ENCODE peak calls at places on chromosome 12, in seven cellular contexts. H is HCT116, Q is HepG2, A is GM23338, B is HL-60, I is SK-N-SH, S is K562. W is an unnamed sample.

GRCh38 chr12:49599961-49600360 is 5.5 kb downstream of the FAM186B start:
- DNase-seq in H (no peak), Q (no peak), A (no peak), B (no peak), I (no peak), S (peak; percentile 3), W (no peak)

GRCh38 chr12:55996715-55997534 is at the start of gene SUOX:
- DNase-seq in H (peak; percentile 93), Q (peak; percentile 98), A (peak; percentile 99), B (peak; percentile 96), I (peak; percentile 96), S (peak; percentile 99), W (peak; percentile 87)

GRCh38 chr12:46470039-46470627 is 97.6 kb upstream of the SLC38A2 start:
- DNase-seq in H (no peak), Q (no peak), A (no peak), B (peak; percentile 19), I (no peak), S (no peak), W (no peak)

GRCh38 chr12:50642755-50643154 is 121.1 kb upstream of the ATF1 start:
- DNase-seq in H (no peak), Q (no peak), A (peak; percentile 20), B (no peak), I (no peak), S (no peak), W (no peak)

GRCh38 chr12:52585951-52586350 is 12.3 kb upstream of the KRT74 start:
- DNase-seq in H (no peak), Q (no peak), A (peak; percentile 11), B (no peak), I (no peak), S (no peak), W (no peak)

GRCh38 chr12:67046062-67046461 is 223.1 kb upstream of the CAND1 start:
- DNase-seq in H (no peak), Q (no peak), A (peak; percentile 27), B (no peak), I (no peak), S (no peak), W (no peak)

GRCh38 chr12:59041241-59042121 is 121.2 kb upstream of the LRIG3 start:
- DNase-seq in H (peak; percentile 36), Q (no peak), A (no peak), B (no peak), I (no peak), S (no peak), W (peak; percentile 25)

GRCh38 chr12:70883855-70884254 is 36.7 kb downstream of the PTPRR start:
- DNase-seq in H (no peak), Q (no peak), A (no peak), B (no peak), I (peak; percentile 7), S (no peak), W (no peak)

GRCh38 chr12:98743362-98743953 is 98.4 kb downstream of the APAF1 start:
- DNase-seq in H (peak; percentile 21), Q (peak; percentile 30), A (peak; percentile 73), B (peak; percentile 36), I (peak; percentile 68), S (peak; percentile 61), W (no peak)

GRCh38 chr12:4133029-4133428 is 140.5 kb upstream of the CCND2 start:
- DNase-seq in H (no peak), Q (no peak), A (no peak), B (no peak), I (no peak), S (no peak), W (no peak)

GRCh38 chr12:98808243-98808895 is 163.3 kb downstream of the APAF1 start:
- DNase-seq in H (no peak), Q (no peak), A (peak; percentile 18), B (no peak), I (no peak), S (no peak), W (no peak)

GRCh38 chr12:29572938-29573337 is 75.5 kb upstream of the OVCH1 start:
- DNase-seq in H (no peak), Q (no peak), A (no peak), B (no peak), I (no peak), S (no peak), W (no peak)

GRCh38 chr12:56878010-56878339 is 56.2 kb downstream of the SDR9C7 start:
- DNase-seq in H (no peak), Q (peak; percentile 86), A (no peak), B (peak; percentile 30), I (no peak), S (peak; percentile 70), W (no peak)

GRCh38 chr12:5096241-5096880 is 52.7 kb downstream of the KCNA5 start:
- DNase-seq in H (peak; percentile 4), Q (no peak), A (no peak), B (no peak), I (peak; percentile 14), S (no peak), W (no peak)

GRCh38 chr12:10098762-10099161 is at the start of gene CLEC1A:
- DNase-seq in H (no peak), Q (no peak), A (peak; percentile 66), B (no peak), I (no peak), S (no peak), W (no peak)

GRCh38 chr12:64335886-64336466 is 54.6 kb downstream of the C12orf56 start:
- DNase-seq in H (no peak), Q (no peak), A (no peak), B (no peak), I (no peak), S (no peak), W (no peak)

GRCh38 chr12:97594236-97594635 is 131.6 kb downstream of the RMST start:
- DNase-seq in H (no peak), Q (no peak), A (no peak), B (no peak), I (no peak), S (no peak), W (no peak)

GRCh38 chr12:49051777-49052438 is 8.7 kb downstream of the KMT2D start:
- DNase-seq in H (no peak), Q (no peak), A (no peak), B (no peak), I (no peak), S (no peak), W (no peak)

GRCh38 chr12:108640802-108641445 is 7.2 kb upstream of the SELPLG start:
- DNase-seq in H (no peak), Q (no peak), A (no peak), B (peak; percentile 36), I (peak; percentile 58), S (peak; percentile 83), W (no peak)

GRCh38 chr12:54159140-54159539 is 29.6 kb downstream of the SMUG1 start:
- DNase-seq in H (peak; percentile 50), Q (peak; percentile 61), A (peak; percentile 94), B (peak; percentile 3), I (peak; percentile 64), S (peak; percentile 92), W (no peak)

GRCh38 chr12:32273063-32273521 is 126.3 kb upstream of the FGD4 start:
- DNase-seq in H (no peak), Q (no peak), A (no peak), B (no peak), I (no peak), S (peak; percentile 23), W (peak; percentile 8)

GRCh38 chr12:94152292-94153083 is 4.1 kb downstream of the PLXNC1 start:
- DNase-seq in H (no peak), Q (peak; percentile 61), A (no peak), B (no peak), I (no peak), S (no peak), W (no peak)

DNA sequence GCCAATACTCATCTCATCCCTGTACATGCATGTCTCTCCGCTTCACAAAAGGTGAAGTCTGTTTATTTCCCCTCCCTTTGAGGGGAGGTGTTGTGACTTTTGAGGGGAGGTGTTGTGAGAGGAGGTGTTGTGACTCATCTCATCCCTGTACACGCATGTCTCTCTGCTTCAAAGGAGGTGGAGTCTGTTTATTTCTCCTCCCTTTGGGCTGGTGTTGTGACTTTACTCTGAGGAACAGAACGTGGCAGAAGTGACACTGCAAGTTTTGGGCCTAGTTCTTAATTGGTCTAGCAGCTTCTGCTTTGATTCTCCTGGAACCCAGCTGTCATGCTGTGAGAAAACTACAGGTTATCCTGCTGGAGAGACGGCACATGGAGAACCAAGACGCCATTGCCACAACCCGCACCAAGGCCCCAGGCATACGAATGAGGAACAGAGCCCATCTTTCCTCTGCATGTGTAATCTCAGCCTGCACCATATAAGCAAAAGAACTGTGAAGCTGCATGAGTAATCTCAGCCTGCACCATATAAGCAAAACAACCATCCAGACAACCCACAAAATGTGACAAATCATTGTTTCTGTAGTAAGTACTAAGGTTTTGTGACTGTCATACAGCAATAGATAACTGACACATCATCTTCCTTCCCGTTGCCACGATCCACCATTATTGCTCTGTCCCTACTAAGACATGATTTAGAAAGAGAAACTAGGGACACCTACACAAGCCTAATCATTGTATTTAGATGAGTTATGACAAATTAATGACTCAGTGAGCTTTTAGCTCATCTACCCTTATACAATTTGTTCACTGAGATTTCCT is 30.0 kb downstream of the GALNT4 start:
- DNase-seq in H (no peak), Q (no peak), A (no peak), B (no peak), I (no peak), S (peak; percentile 31), W (no peak)
- TF ChIP-seq REST in H (no peak), Q (no peak), A (no peak), B (no peak), I (no peak), S (no peak), W (no peak)

GRCh38 chr12:12481636-12482035 is 81.0 kb downstream of the DUSP16 start:
- DNase-seq in H (no peak), Q (no peak), A (no peak), B (no peak), I (no peak), S (no peak), W (no peak)
- TF ChIP-seq REST in H (no peak), Q (no peak), A (no peak), B (no peak), I (no peak), S (no peak), W (no peak)

DNA sequence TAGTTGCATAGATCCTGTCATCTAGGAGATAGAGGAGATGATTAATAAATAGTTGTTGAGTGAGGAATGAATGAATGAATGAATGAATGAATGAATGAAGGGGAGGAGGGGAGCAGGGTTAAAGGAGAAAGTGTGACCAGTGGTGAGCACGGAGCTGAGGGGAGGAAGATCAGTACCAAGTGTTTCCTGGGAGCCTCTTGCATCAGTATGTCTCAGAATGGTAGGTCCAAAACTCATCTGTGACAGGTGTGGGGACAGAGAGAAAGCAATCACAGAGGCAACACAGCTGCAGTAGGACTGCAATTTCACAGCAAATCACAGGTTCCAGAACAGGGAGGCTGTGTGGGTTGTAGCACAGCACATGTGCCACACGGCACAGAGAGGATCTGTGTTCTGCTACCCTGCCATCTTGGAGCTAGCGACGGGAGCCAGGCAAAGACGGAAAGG is 14.5 kb upstream of the TNFRSF1A start:
- DNase-seq in H (no peak), Q (no peak), A (no peak), B (no peak), I (no peak), S (no peak), W (no peak)
- TF ChIP-seq REST in H (no peak), Q (no peak), A (no peak), B (no peak), I (no peak), S (no peak), W (no peak)

DNA sequence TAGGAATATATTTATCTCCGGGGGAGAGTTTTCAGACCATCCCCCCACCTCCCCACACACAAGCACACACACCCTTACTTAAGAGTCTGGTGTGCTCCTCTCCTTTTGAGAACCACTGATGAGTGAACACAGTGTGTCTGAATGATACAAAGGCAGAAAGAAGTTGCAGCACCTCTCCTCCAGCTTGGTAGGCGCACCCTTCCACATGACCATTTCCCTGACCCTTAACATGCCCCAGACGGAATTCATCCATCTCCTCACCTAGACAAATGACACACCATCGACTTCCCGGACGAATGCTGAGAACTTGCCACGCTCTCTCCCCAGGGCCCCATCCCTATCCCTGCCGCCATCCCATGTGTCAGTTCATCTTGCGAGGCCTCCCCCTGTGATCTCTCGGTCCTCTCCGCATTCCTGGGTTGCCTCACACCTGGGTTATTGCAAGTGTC is 3.9 kb downstream of the TNFRSF1A start:
- DNase-seq in H (no peak), Q (peak; percentile 30), A (no peak), B (peak; percentile 44), I (no peak), S (no peak), W (no peak)
- TF ChIP-seq REST in H (no peak), Q (no peak), A (no peak), B (no peak), I (no peak), S (no peak), W (no peak)